ENCODE peak calls at places on chromosome 9, in four cellular contexts. Y is GM12878, H is HepG2, A is K562. V is an unnamed sample.

GRCh38 chr9:90306118-90306517 is 336.5 kb downstream of the DIRAS2 start:
- DNase-seq in Y (no peak), H (no peak), A (no peak), V (no peak)

GRCh38 chr9:69371001-69371400 is 46.0 kb downstream of the ENTREP1 start:
- DNase-seq in Y (no peak), H (no peak), A (no peak), V (no peak)

GRCh38 chr9:80552931-80553330 is 981.2 kb downstream of the TLE4 start:
- DNase-seq in Y (no peak), H (no peak), A (no peak), V (no peak)

GRCh38 chr9:109767404-109767803 is 12.6 kb upstream of the PALM2AKAP2 start:
- DNase-seq in Y (no peak), H (no peak), A (no peak), V (peak; percentile 61)

GRCh38 chr9:115157245-115157674 is 39.3 kb upstream of the TNC start:
- DNase-seq in Y (no peak), H (no peak), A (no peak), V (no peak)

GRCh38 chr9:136626740-136627642 is 35.7 kb upstream of the EGFL7 start:
- DNase-seq in Y (no peak), H (peak; percentile 89), A (peak; percentile 62), V (no peak)

GRCh38 chr9:137460363-137461315 is 1.5 kb upstream of the NSMF start:
- DNase-seq in Y (no peak), H (no peak), A (no peak), V (no peak)

GRCh38 chr9:18296702-18297531 is 177.0 kb upstream of the ADAMTSL1 start:
- DNase-seq in Y (no peak), H (no peak), A (no peak), V (no peak)

GRCh38 chr9:130450344-130451003 is 5.7 kb downstream of the ASS1 start:
- DNase-seq in Y (no peak), H (peak; percentile 90), A (no peak), V (no peak)

GRCh38 chr9:75168270-75169185 is 80.2 kb downstream of the OSTF1 start:
- DNase-seq in Y (no peak), H (no peak), A (no peak), V (no peak)

GRCh38 chr9:136889858-136890257 is 3.5 kb downstream of the TRAF2 start:
- DNase-seq in Y (no peak), H (no peak), A (no peak), V (no peak)

GRCh38 chr9:70106571-70106970 is 62.9 kb downstream of the MAMDC2 start:
- DNase-seq in Y (no peak), H (no peak), A (no peak), V (no peak)

GRCh38 chr9:2764371-2764770 is 47.1 kb downstream of the KCNV2 start:
- DNase-seq in Y (peak; percentile 9), H (no peak), A (no peak), V (no peak)

GRCh38 chr9:87238545-87238944 is 259.1 kb upstream of the DAPK1 start:
- DNase-seq in Y (no peak), H (no peak), A (no peak), V (no peak)

GRCh38 chr9:3898371-3899218 is 372.8 kb upstream of the RFX3 start:
- DNase-seq in Y (no peak), H (no peak), A (no peak), V (no peak)

GRCh38 chr9:99341686-99342085 is 119.6 kb downstream of the SEC61B start:
- DNase-seq in Y (no peak), H (no peak), A (no peak), V (no peak)
- TF ChIP-seq NR2C2 in Y (no peak), H (no peak), A (no peak), V (no peak)

DNA sequence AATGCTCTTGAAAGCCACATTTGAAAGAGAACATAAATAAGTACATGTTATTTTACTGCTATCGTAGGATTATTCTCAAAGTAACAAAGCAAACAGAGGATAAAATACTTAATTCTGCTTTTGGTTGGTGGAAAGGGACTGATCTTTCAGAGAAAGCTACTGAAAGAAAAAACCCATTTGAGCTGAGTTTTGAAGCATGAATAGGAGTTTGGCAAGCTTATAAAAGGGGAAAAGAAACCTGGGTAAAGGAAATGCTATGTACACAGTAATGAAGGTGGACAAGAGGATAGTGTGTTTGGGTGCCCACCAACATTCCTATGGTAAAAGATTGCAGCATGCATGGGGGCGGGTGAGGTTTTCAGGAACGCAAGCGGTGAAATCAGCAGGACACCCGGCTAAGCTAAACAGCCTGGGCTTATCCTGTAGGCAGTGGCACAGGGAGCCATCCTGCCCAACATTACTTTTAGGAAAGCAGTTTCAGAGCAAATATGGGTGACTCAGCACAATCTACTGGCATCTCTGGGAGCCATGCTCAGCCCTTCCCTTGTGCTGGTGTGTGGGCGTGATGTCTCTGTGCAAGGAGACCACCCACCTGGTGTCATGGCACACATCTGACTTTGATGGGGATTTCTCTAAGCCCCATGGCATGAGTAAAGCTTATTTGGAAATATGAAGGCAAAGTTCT is 673.9 kb upstream of the KLF4 start:
- DNase-seq in Y (no peak), H (no peak), A (no peak), V (no peak)
- TF ChIP-seq ETV6 in Y (no peak), H (no peak), A (no peak), V (no peak)

DNA sequence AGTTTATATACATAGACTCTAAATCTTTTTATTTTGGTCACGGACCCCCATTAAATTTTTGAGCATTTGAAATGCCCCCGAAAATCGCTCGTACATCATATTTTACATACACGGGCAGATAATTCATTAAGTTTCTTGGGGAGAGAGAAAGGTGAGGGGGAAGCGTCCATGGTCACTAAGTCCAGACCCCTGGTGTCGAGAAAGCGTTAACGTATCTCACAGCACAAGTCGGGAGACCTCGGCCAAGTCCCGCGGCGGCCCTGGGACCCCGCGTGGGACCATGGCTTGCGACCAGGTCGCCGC is 794 bp downstream of the PTBP3 start:
- DNase-seq in Y (no peak), H (no peak), A (no peak), V (no peak)
- TF ChIP-seq NR2C2 in Y (no peak), H (no peak), A (no peak), V (no peak)

GRCh38 chr9:120383611-120383998 is 196.4 kb downstream of the CDK5RAP2 start:
- DNase-seq in Y (no peak), H (no peak), A (no peak), V (no peak)
- TF ChIP-seq ETV6 in Y (no peak), H (no peak), A (no peak), V (no peak)

DNA sequence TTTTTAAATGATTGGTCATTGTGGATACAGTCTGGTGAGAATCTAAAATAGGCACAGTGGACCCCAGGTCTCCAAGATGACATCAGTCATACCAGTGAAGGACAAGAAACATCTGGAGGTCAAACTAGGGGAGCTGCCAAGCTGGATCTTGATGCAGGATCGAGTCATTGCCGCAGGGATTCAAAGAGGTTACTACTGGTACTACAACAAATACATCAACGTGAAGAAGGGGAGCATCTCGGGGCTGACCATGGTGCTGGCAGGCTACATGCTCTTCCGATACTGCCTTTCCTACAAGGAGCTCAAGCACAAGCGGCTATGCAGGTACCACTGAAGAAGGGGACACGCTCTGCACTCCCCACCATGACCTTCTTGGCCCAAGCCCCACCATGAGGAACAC is 20.9 kb downstream of the FOXB2 start:
- DNase-seq in Y (no peak), H (no peak), A (no peak), V (no peak)
- TF ChIP-seq NR2C2 in Y (no peak), H (no peak), A (no peak), V (no peak)

DNA sequence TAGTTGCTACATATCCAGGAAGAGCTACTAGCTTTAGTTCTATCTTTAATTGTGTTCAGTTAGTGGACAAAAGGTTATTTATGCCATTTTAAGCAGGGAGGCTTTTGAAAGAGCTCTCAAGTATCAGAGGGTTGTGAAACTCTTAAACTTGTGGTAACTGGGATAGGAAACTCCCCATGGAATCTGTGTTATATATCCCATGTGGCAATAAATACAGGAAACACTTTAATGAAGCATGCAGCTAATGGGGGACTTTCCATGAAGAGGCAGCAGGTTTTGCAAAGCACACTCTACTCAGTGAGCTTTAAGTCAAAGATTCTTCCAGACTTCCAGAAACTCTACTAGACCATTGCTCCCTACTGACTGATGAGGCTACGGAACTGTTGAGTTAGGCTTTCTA is 805.0 kb upstream of the C9orf72 start:
- DNase-seq in Y (no peak), H (no peak), A (no peak), V (no peak)
- TF ChIP-seq ETV6 in Y (no peak), H (no peak), A (no peak), V (no peak)